ENCODE peak calls at places on chromosomes 6 and 20, in eight cellular contexts. Q is left lung, O is fibroblast of lung, H is heart right ventricle, P is prostate gland, U is colonic mucosa, K is right lobe of liver, X is left ventricle myocardium inferior. N is an unnamed sample. For H3K4me1 and H3K36me3, the result is how much of the 10 kb centered on the place peaks cover.

GRCh38 chr6:17869010-17869752 is 118.3 kb downstream of the KIF13A start:
- DNase-seq in P (no peak), H (no peak), Q (no peak), U (no peak), X (no peak), O (no peak), K (no peak), N (no peak)

GRCh38 chr6:50062051-50062450 is 12.3 kb upstream of the DEFB112 start:
- DNase-seq in X (no peak), P (no peak), H (no peak), U (no peak), Q (no peak), O (peak), K (no peak), N (no peak)

GRCh38 chr20:47360207-47360488 is 3.6 kb upstream of the ZMYND8 start:
- DNase-seq in K (peak), P (peak), H (peak), O (peak), U (peak), X (no peak), Q (no peak), N (no peak)

GRCh38 chr6:24931752-24932691 is 3.7 kb downstream of the RIPOR2 start:
- DNase-seq in Q (no peak), X (no peak), U (no peak), K (no peak), P (no peak), H (no peak), O (peak), N (no peak)

GRCh38 chr6:124780621-124781020 is 181.6 kb upstream of the RNF217 start:
- DNase-seq in P (no peak), K (no peak), H (no peak), U (no peak), Q (no peak), X (no peak), O (no peak), N (no peak)

GRCh38 chr6:32825966-32826365 is 9.2 kb upstream of the HLA-DOB start:
- DNase-seq in K (no peak), H (no peak), Q (no peak), P (no peak), O (peak), U (no peak), X (no peak), N (no peak)

GRCh38 chr20:46682063-46682821 is 7.0 kb downstream of the TP53RK start:
- DNase-seq in X (no peak), Q (no peak), P (no peak), O (no peak), H (no peak), K (no peak), U (no peak), N (no peak)

GRCh38 chr20:36214684-36215256 is 21.5 kb upstream of the AAR2 start:
- DNase-seq in U (no peak), X (no peak), P (no peak), K (no peak), Q (no peak), O (peak), H (no peak), N (no peak)

GRCh38 chr20:22582386-22582959 is 1.9 kb downstream of the FOXA2 start:
- DNase-seq in X (no peak), Q (peak), U (no peak), H (no peak), P (no peak), K (no peak), O (no peak), N (no peak)

GRCh38 chr6:18680842-18681241 is 293.7 kb downstream of the RNF144B start:
- DNase-seq in X (no peak), U (no peak), H (no peak), Q (no peak), K (no peak), P (no peak), O (no peak), N (no peak)

GRCh38 chr6:56749632-56750151 is 107.0 kb upstream of the DST start:
- DNase-seq in O (peak), U (no peak), H (no peak), X (no peak), P (no peak), K (no peak), Q (peak), N (no peak)

DNA sequence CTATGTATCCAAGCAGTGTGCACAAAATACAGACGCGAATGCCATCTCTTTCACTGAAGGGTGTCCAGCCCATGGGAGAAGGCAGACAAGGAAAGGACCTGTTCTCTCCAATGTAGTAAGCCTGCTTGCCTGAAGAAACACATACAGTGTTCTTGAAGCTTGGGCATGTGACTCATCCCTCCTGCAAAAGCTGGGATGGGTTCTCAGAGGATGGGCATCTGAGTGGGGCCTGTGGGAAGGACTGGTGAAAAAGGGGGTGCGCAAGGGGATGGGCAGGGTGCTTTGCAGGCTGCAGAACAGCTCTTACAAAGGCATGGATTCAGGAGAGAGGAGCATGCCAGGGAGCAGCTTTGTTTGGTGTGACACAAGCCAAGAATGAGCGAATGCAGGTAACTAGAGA is 128.1 kb downstream of the FYN start:
- DNase-seq in H (no peak), P (no peak), X (no peak), O (no peak), Q (no peak), U (no peak), K (no peak), N (no peak)
- H3K4me1 ChIP-seq in H (under half), P (under half), X (half or more), O (under half), Q (under half), U (under half), K (under half), N (under half)

DNA sequence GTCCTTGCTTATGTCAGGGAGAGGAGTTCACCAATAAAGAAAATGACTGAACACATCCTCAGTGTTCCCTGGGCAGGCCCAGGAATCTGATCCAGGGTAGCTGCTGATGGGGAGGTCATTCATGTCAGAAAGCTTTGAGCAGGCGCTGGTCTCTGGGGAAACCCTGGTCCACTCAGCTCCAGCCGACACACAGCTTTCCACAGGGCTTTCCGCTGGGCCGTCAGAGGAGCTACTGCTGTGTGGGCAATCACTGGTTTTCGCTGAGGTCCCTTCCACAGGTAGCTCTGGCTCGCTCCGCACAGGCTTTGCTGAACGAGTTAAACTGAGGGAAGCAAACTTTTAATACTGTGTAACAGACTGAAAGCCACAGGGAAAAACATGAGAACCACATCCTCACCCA is 17.5 kb upstream of the ANKRD60 start:
- DNase-seq in P (no peak), K (no peak), U (no peak), X (no peak), H (no peak), Q (no peak), O (no peak), N (no peak)
- H3K36me3 ChIP-seq in P (under half), K (under half), U (under half), X (half or more), H (half or more), Q (under half), O (under half), N (under half)

GRCh38 chr6:116513224-116513875 is 1.9 kb downstream of the CALHM5 start:
- DNase-seq in O (no peak), X (no peak), Q (no peak), U (no peak), K (no peak), H (no peak), P (no peak), N (no peak)
- H3K4me1 ChIP-seq in O (under half), X (under half), Q (under half), U (under half), K (under half), H (under half), P (under half), N (under half)

GRCh38 chr20:2652724-2653510 is 485 bp downstream of the NOP56 start:
- DNase-seq in U (peak), O (no peak), Q (no peak), H (no peak), P (peak), K (no peak), X (peak), N (peak)

GRCh38 chr20:2651772-2652723 is at the start of gene NOP56:
- DNase-seq in U (peak), H (peak), O (peak), X (peak), P (peak), Q (peak), K (peak), N (peak)

GRCh38 chr20:2654831-2655230 is 2.4 kb downstream of the NOP56 start:
- DNase-seq in U (no peak), P (no peak), H (no peak), K (no peak), O (no peak), Q (no peak), X (no peak), N (no peak)

GRCh38 chr20:2654384-2654822 is 2.0 kb downstream of the NOP56 start:
- DNase-seq in X (no peak), U (no peak), K (no peak), H (no peak), O (no peak), Q (no peak), P (no peak), N (no peak)

DNA sequence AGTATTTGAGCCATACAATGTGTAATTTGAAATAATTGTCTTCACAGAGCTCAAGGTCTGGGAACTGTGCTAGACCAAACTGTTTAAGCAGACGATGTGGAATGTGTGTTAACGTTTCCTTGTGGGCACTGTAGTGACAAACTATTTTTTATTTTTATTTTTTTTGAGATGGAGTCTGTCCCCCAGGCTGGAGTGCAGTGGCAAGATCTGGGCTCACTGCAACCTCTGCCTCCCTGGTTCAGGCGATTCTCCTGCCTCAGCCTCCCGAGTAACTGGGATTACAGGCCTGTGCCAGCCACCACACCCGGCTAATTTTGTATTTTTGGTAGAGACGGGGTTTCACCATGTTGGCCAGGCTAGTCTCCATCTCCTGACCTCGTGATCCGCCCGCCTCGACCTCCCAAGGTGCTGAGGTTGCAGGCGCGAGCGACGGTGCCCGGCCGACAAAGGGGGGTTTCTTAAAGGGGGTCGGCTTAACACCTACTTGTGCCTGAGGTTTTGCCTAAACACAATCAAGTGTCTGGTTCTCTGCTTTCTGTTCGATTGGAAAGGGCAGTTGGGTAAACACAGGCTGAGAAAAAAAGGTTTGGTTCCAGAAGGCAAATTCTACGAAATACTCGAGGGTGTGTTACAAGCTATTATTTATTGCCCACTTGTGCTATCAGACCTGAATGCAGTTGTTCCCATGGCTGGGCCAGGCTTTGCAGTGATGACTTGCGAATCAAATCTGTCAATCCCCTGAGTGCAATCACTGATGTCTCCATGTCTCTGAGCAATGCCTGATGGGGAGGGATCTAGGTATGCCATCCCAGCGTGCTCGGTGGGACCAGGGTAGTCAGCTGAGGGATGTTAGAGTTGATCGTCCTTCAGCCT is 1.3 kb downstream of the NOP56 start:
- DNase-seq in O (no peak), H (no peak), X (no peak), U (no peak), K (no peak), Q (no peak), P (no peak), N (no peak)
- H3K36me3 ChIP-seq in O (under half), H (half or more), X (half or more), U (under half), K (under half), Q (under half), P (under half), N (under half)

DNA sequence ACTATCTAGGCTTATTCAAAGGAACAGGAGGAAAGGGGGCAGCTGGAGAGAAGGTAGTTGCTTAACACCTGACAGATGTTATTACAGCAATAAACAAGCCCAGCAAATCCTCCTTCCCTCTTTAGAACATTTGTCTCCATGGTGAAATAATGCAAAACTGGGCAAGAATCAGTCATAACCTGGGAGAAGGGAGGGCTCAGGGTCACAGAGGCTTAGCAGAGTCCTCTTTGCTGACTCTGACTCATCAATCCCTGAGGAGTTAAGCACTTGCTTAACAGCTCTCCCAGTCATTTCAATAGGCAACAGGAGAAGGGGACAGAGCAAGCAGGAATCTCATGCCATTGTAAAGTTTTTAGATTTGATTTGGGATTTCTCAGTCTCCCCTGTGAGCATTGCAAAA is 230.2 kb downstream of the IBTK start:
- DNase-seq in K (no peak), H (peak), X (no peak), O (peak), Q (no peak), P (no peak), U (no peak), N (peak)
- H3K4me1 ChIP-seq in K (under half), H (under half), X (under half), O (under half), Q (under half), P (under half), U (under half), N (under half)

GRCh38 chr6:157113389-157113788 is 209.9 kb downstream of the TMEM242 start:
- DNase-seq in K (no peak), Q (no peak), P (no peak), U (no peak), X (no peak), H (no peak), O (no peak), N (no peak)
- H3K36me3 ChIP-seq in K (under half), Q (under half), P (under half), U (under half), X (under half), H (under half), O (under half), N (under half)

GRCh38 chr20:25054133-25054820 is 3.7 kb downstream of the ACSS1 start:
- DNase-seq in Q (no peak), X (no peak), H (no peak), U (no peak), P (no peak), O (no peak), K (peak), N (no peak)
- H3K4me1 ChIP-seq in Q (under half), X (half or more), H (half or more), U (under half), P (under half), O (under half), K (under half), N (half or more)

GRCh38 chr20:63177134-63177784 is 38.7 kb downstream of the YTHDF1 start:
- DNase-seq in U (no peak), X (no peak), Q (no peak), P (no peak), K (no peak), O (no peak), H (no peak), N (peak)
- H3K36me3 ChIP-seq in U (under half), X (under half), Q (under half), P (under half), K (under half), O (under half), H (under half), N (under half)

GRCh38 chr20:17671565-17671964 is 10.5 kb downstream of the RRBP1 start:
- DNase-seq in U (no peak), O (no peak), X (no peak), K (no peak), P (no peak), H (no peak), Q (no peak), N (no peak)
- H3K4me1 ChIP-seq in U (under half), O (under half), X (under half), K (under half), P (under half), H (under half), Q (under half), N (under half)

GRCh38 chr6:152973916-152974315 is 8.9 kb downstream of the FBXO5 start:
- DNase-seq in H (no peak), U (no peak), X (no peak), P (no peak), O (no peak), K (no peak), Q (no peak), N (no peak)
- H3K36me3 ChIP-seq in H (half or more), U (under half), X (half or more), P (under half), O (under half), K (under half), Q (under half), N (half or more)